ENCODE peak calls at places on chromosomes 12 and 14, in ten cellular contexts. K, F, D, S, Y, U, A, T, H and Q are unnamed samples.

GRCh38 chr12:110661337-110661972 is 27.5 kb downstream of the HVCN1 start:
- DNase-seq in K (no peak), F (no peak), D (no peak), S (no peak), Y (peak), U (no peak), A (no peak), T (peak), H (no peak), Q (no peak)

GRCh38 chr14:94882401-94882800 is 112.5 kb upstream of the GSC start:
- DNase-seq in K (no peak), F (no peak), D (no peak), S (no peak), Y (no peak), U (no peak), A (no peak), T (no peak), H (no peak), Q (no peak)

GRCh38 chr12:27580561-27581330 is 56.7 kb downstream of the PPFIBP1 start:
- DNase-seq in K (no peak), F (no peak), D (no peak), S (no peak), Y (no peak), U (no peak), A (no peak), T (no peak), H (no peak), Q (no peak)

GRCh38 chr12:32921397-32921796 is 24.8 kb upstream of the PKP2 start:
- DNase-seq in K (no peak), F (no peak), D (no peak), S (no peak), Y (no peak), U (no peak), A (no peak), T (no peak), H (no peak), Q (no peak)

GRCh38 chr14:100416921-100417451 is 93.8 kb downstream of the SLC25A47 start:
- DNase-seq in K (no peak), F (peak), D (no peak), S (peak), Y (no peak), U (no peak), A (peak), T (no peak), H (no peak), Q (no peak)

GRCh38 chr12:6195665-6196535 is 4.3 kb upstream of the CD9 start:
- DNase-seq in K (peak), F (peak), D (peak), S (peak), Y (peak), U (peak), A (peak), T (peak), H (peak), Q (peak)

GRCh38 chr14:49594347-49595089 is 4.2 kb upstream of the LRR1 start:
- DNase-seq in K (no peak), F (no peak), D (no peak), S (no peak), Y (no peak), U (no peak), A (peak), T (no peak), H (no peak), Q (no peak)

GRCh38 chr12:49198431-49199155 is 9.7 kb upstream of the TUBA1A start:
- DNase-seq in K (no peak), F (peak), D (peak), S (no peak), Y (no peak), U (peak), A (peak), T (no peak), H (peak), Q (peak)

GRCh38 chr14:21090194-21090939 is 8.1 kb downstream of the ZNF219 start:
- DNase-seq in K (no peak), F (no peak), D (no peak), S (no peak), Y (no peak), U (no peak), A (no peak), T (no peak), H (no peak), Q (no peak)

GRCh38 chr14:67510121-67510520 is 21.6 kb upstream of the TMEM229B start:
- DNase-seq in K (no peak), F (no peak), D (no peak), S (no peak), Y (no peak), U (no peak), A (peak), T (no peak), H (no peak), Q (no peak)

GRCh38 chr12:91326043-91327027 is 143.7 kb upstream of the DCN start:
- DNase-seq in K (no peak), F (peak), D (no peak), S (peak), Y (no peak), U (peak), A (peak), T (peak), H (no peak), Q (peak)

GRCh38 chr12:27290501-27291168 is 42.0 kb upstream of the BMAL2 start:
- DNase-seq in K (no peak), F (no peak), D (no peak), S (no peak), Y (no peak), U (no peak), A (no peak), T (no peak), H (no peak), Q (no peak)

GRCh38 chr12:4114986-4115385 is 158.6 kb upstream of the CCND2 start:
- DNase-seq in K (no peak), F (no peak), D (no peak), S (no peak), Y (no peak), U (no peak), A (no peak), T (no peak), H (no peak), Q (no peak)

GRCh38 chr12:2053675-2054070 is 886 bp downstream of the CACNA1C start:
- DNase-seq in K (no peak), F (no peak), D (no peak), S (no peak), Y (no peak), U (no peak), A (no peak), T (no peak), H (no peak), Q (peak)

GRCh38 chr12:123363385-123363742 is 1.3 kb downstream of the SBNO1 start:
- DNase-seq in K (no peak), F (peak), D (no peak), S (no peak), Y (no peak), U (no peak), A (no peak), T (no peak), H (no peak), Q (no peak)

GRCh38 chr14:50527970-50528369 is 4.4 kb downstream of the MAP4K5 start:
- DNase-seq in K (no peak), F (no peak), D (no peak), S (no peak), Y (no peak), U (no peak), A (no peak), T (no peak), H (no peak), Q (no peak)

GRCh38 chr12:33605776-33606175 is 166.2 kb upstream of the SYT10 start:
- DNase-seq in K (no peak), F (peak), D (no peak), S (no peak), Y (no peak), U (no peak), A (no peak), T (no peak), H (no peak), Q (peak)

GRCh38 chr12:116598341-116599284 is 39.4 kb downstream of the MAP1LC3B2 start:
- DNase-seq in K (no peak), F (no peak), D (no peak), S (no peak), Y (no peak), U (no peak), A (no peak), T (no peak), H (no peak), Q (no peak)

GRCh38 chr14:54597795-54598443 is 31.0 kb downstream of the SAMD4A start:
- DNase-seq in K (no peak), F (no peak), D (no peak), S (no peak), Y (no peak), U (no peak), A (no peak), T (no peak), H (no peak), Q (no peak)